ENCODE peak calls at places on chromosome 10, in ten cellular contexts. One of them, this sample, is unnamed.

GRCh38 chr10:102773986-102774385 is 30.2 kb downstream of the WBP1L start:
- DNase-seq in PC-3: no peak
- DNase-seq in T-helper 9 cell: no peak
- DNase-seq in effector CD4-positive, alpha-beta T cell: no peak
- DNase-seq in mammary epithelial cell: no peak
- DNase-seq in endodermal cell: no peak
- DNase-seq in stimulated activated CD8-positive, alpha-beta memory T cell treated with anti-CD3 and anti-CD28 coated beads, Interleukin-12 subunit alpha, Interleukin-12 subunit beta, amount 100 ng/mL, for 4 hours: no peak
- DNase-seq in effector memory CD4-positive, alpha-beta T cell: no peak
- DNase-seq in HS-5: no peak
- DNase-seq in fibroblast of lung: peak
- DNase-seq in this sample: no peak

GRCh38 chr10:43892062-43892765 is 243.5 kb upstream of the ZNF32 start:
- DNase-seq in fibroblast of lung: peak
- DNase-seq in stimulated activated CD8-positive, alpha-beta memory T cell treated with anti-CD3 and anti-CD28 coated beads, Interleukin-12 subunit alpha, Interleukin-12 subunit beta, amount 100 ng/mL, for 4 hours: no peak
- DNase-seq in effector memory CD4-positive, alpha-beta T cell: no peak
- DNase-seq in mammary epithelial cell: peak
- DNase-seq in PC-3: peak
- DNase-seq in T-helper 9 cell: no peak
- DNase-seq in endodermal cell: no peak
- DNase-seq in effector CD4-positive, alpha-beta T cell: no peak
- DNase-seq in HS-5: no peak
- DNase-seq in this sample: peak

GRCh38 chr10:114393482-114393881 is 10.8 kb downstream of the AFAP1L2 start:
- DNase-seq in fibroblast of lung: peak
- DNase-seq in T-helper 9 cell: no peak
- DNase-seq in effector CD4-positive, alpha-beta T cell: no peak
- DNase-seq in HS-5: no peak
- DNase-seq in stimulated activated CD8-positive, alpha-beta memory T cell treated with anti-CD3 and anti-CD28 coated beads, Interleukin-12 subunit alpha, Interleukin-12 subunit beta, amount 100 ng/mL, for 4 hours: no peak
- DNase-seq in endodermal cell: no peak
- DNase-seq in PC-3: peak
- DNase-seq in effector memory CD4-positive, alpha-beta T cell: no peak
- DNase-seq in mammary epithelial cell: peak
- DNase-seq in this sample: no peak

GRCh38 chr10:76251773-76252617 is 820.6 kb downstream of the LRMDA start:
- DNase-seq in effector CD4-positive, alpha-beta T cell: no peak
- DNase-seq in effector memory CD4-positive, alpha-beta T cell: no peak
- DNase-seq in HS-5: no peak
- DNase-seq in endodermal cell: no peak
- DNase-seq in T-helper 9 cell: no peak
- DNase-seq in PC-3: no peak
- DNase-seq in mammary epithelial cell: no peak
- DNase-seq in fibroblast of lung: peak
- DNase-seq in stimulated activated CD8-positive, alpha-beta memory T cell treated with anti-CD3 and anti-CD28 coated beads, Interleukin-12 subunit alpha, Interleukin-12 subunit beta, amount 100 ng/mL, for 4 hours: no peak
- DNase-seq in this sample: no peak

GRCh38 chr10:118310822-118311221 is 31.3 kb downstream of the FAM204A start:
- DNase-seq in T-helper 9 cell: no peak
- DNase-seq in effector CD4-positive, alpha-beta T cell: no peak
- DNase-seq in effector memory CD4-positive, alpha-beta T cell: no peak
- DNase-seq in stimulated activated CD8-positive, alpha-beta memory T cell treated with anti-CD3 and anti-CD28 coated beads, Interleukin-12 subunit alpha, Interleukin-12 subunit beta, amount 100 ng/mL, for 4 hours: no peak
- DNase-seq in HS-5: no peak
- DNase-seq in mammary epithelial cell: no peak
- DNase-seq in endodermal cell: no peak
- DNase-seq in PC-3: peak
- DNase-seq in fibroblast of lung: no peak
- DNase-seq in this sample: no peak

GRCh38 chr10:111856631-111857030 is 326.9 kb downstream of the GPAM start:
- DNase-seq in fibroblast of lung: no peak
- DNase-seq in endodermal cell: no peak
- DNase-seq in stimulated activated CD8-positive, alpha-beta memory T cell treated with anti-CD3 and anti-CD28 coated beads, Interleukin-12 subunit alpha, Interleukin-12 subunit beta, amount 100 ng/mL, for 4 hours: no peak
- DNase-seq in effector CD4-positive, alpha-beta T cell: no peak
- DNase-seq in T-helper 9 cell: no peak
- DNase-seq in HS-5: no peak
- DNase-seq in PC-3: peak
- DNase-seq in effector memory CD4-positive, alpha-beta T cell: no peak
- DNase-seq in mammary epithelial cell: no peak
- DNase-seq in this sample: peak

GRCh38 chr10:117646718-117647117 is 104.2 kb downstream of the EMX2 start:
- DNase-seq in stimulated activated CD8-positive, alpha-beta memory T cell treated with anti-CD3 and anti-CD28 coated beads, Interleukin-12 subunit alpha, Interleukin-12 subunit beta, amount 100 ng/mL, for 4 hours: no peak
- DNase-seq in HS-5: no peak
- DNase-seq in T-helper 9 cell: no peak
- DNase-seq in endodermal cell: no peak
- DNase-seq in PC-3: no peak
- DNase-seq in mammary epithelial cell: no peak
- DNase-seq in effector CD4-positive, alpha-beta T cell: no peak
- DNase-seq in effector memory CD4-positive, alpha-beta T cell: no peak
- DNase-seq in fibroblast of lung: no peak
- DNase-seq in this sample: no peak

GRCh38 chr10:133537551-133538545 is 10.7 kb downstream of the CYP2E1 start:
- DNase-seq in mammary epithelial cell: peak
- DNase-seq in effector CD4-positive, alpha-beta T cell: no peak
- DNase-seq in endodermal cell: no peak
- DNase-seq in T-helper 9 cell: no peak
- DNase-seq in fibroblast of lung: no peak
- DNase-seq in effector memory CD4-positive, alpha-beta T cell: no peak
- DNase-seq in stimulated activated CD8-positive, alpha-beta memory T cell treated with anti-CD3 and anti-CD28 coated beads, Interleukin-12 subunit alpha, Interleukin-12 subunit beta, amount 100 ng/mL, for 4 hours: no peak
- DNase-seq in PC-3: peak
- DNase-seq in HS-5: no peak
- DNase-seq in this sample: no peak

GRCh38 chr10:124674768-124675222 is 69.4 kb downstream of the FAM53B start:
- DNase-seq in effector CD4-positive, alpha-beta T cell: no peak
- DNase-seq in endodermal cell: no peak
- DNase-seq in mammary epithelial cell: no peak
- DNase-seq in fibroblast of lung: no peak
- DNase-seq in stimulated activated CD8-positive, alpha-beta memory T cell treated with anti-CD3 and anti-CD28 coated beads, Interleukin-12 subunit alpha, Interleukin-12 subunit beta, amount 100 ng/mL, for 4 hours: no peak
- DNase-seq in PC-3: no peak
- DNase-seq in HS-5: no peak
- DNase-seq in effector memory CD4-positive, alpha-beta T cell: no peak
- DNase-seq in T-helper 9 cell: no peak
- DNase-seq in this sample: no peak

GRCh38 chr10:78634835-78635234 is 433.9 kb upstream of the ZMIZ1 start:
- DNase-seq in PC-3: no peak
- DNase-seq in HS-5: no peak
- DNase-seq in effector memory CD4-positive, alpha-beta T cell: no peak
- DNase-seq in mammary epithelial cell: no peak
- DNase-seq in stimulated activated CD8-positive, alpha-beta memory T cell treated with anti-CD3 and anti-CD28 coated beads, Interleukin-12 subunit alpha, Interleukin-12 subunit beta, amount 100 ng/mL, for 4 hours: no peak
- DNase-seq in effector CD4-positive, alpha-beta T cell: no peak
- DNase-seq in fibroblast of lung: peak
- DNase-seq in endodermal cell: no peak
- DNase-seq in T-helper 9 cell: no peak
- DNase-seq in this sample: no peak

GRCh38 chr10:18523025-18523424 is 128.4 kb downstream of the NSUN6 start:
- DNase-seq in effector CD4-positive, alpha-beta T cell: no peak
- DNase-seq in endodermal cell: no peak
- DNase-seq in fibroblast of lung: peak
- DNase-seq in effector memory CD4-positive, alpha-beta T cell: no peak
- DNase-seq in mammary epithelial cell: peak
- DNase-seq in stimulated activated CD8-positive, alpha-beta memory T cell treated with anti-CD3 and anti-CD28 coated beads, Interleukin-12 subunit alpha, Interleukin-12 subunit beta, amount 100 ng/mL, for 4 hours: no peak
- DNase-seq in T-helper 9 cell: no peak
- DNase-seq in PC-3: no peak
- DNase-seq in HS-5: no peak
- DNase-seq in this sample: peak

GRCh38 chr10:100697070-100697469 is 48.3 kb upstream of the PAX2 start:
- DNase-seq in mammary epithelial cell: peak
- DNase-seq in endodermal cell: no peak
- DNase-seq in effector memory CD4-positive, alpha-beta T cell: no peak
- DNase-seq in T-helper 9 cell: no peak
- DNase-seq in fibroblast of lung: peak
- DNase-seq in stimulated activated CD8-positive, alpha-beta memory T cell treated with anti-CD3 and anti-CD28 coated beads, Interleukin-12 subunit alpha, Interleukin-12 subunit beta, amount 100 ng/mL, for 4 hours: no peak
- DNase-seq in HS-5: peak
- DNase-seq in effector CD4-positive, alpha-beta T cell: no peak
- DNase-seq in PC-3: peak
- DNase-seq in this sample: peak

GRCh38 chr10:22253578-22253882 is 35.7 kb upstream of the EBLN1 start:
- DNase-seq in fibroblast of lung: no peak
- DNase-seq in effector memory CD4-positive, alpha-beta T cell: peak
- DNase-seq in endodermal cell: no peak
- DNase-seq in mammary epithelial cell: no peak
- DNase-seq in T-helper 9 cell: peak
- DNase-seq in PC-3: no peak
- DNase-seq in stimulated activated CD8-positive, alpha-beta memory T cell treated with anti-CD3 and anti-CD28 coated beads, Interleukin-12 subunit alpha, Interleukin-12 subunit beta, amount 100 ng/mL, for 4 hours: peak
- DNase-seq in HS-5: no peak
- DNase-seq in effector CD4-positive, alpha-beta T cell: peak
- DNase-seq in this sample: no peak

GRCh38 chr10:97584798-97585438 is 729 bp downstream of the HOGA1 start:
- DNase-seq in fibroblast of lung: no peak
- DNase-seq in stimulated activated CD8-positive, alpha-beta memory T cell treated with anti-CD3 and anti-CD28 coated beads, Interleukin-12 subunit alpha, Interleukin-12 subunit beta, amount 100 ng/mL, for 4 hours: no peak
- DNase-seq in effector memory CD4-positive, alpha-beta T cell: no peak
- DNase-seq in HS-5: no peak
- DNase-seq in T-helper 9 cell: no peak
- DNase-seq in effector CD4-positive, alpha-beta T cell: no peak
- DNase-seq in PC-3: no peak
- DNase-seq in mammary epithelial cell: no peak
- DNase-seq in endodermal cell: no peak
- DNase-seq in this sample: no peak

GRCh38 chr10:112548535-112549276 is 101.7 kb downstream of the VTI1A start:
- DNase-seq in HS-5: no peak
- DNase-seq in effector CD4-positive, alpha-beta T cell: no peak
- DNase-seq in effector memory CD4-positive, alpha-beta T cell: no peak
- DNase-seq in mammary epithelial cell: no peak
- DNase-seq in endodermal cell: no peak
- DNase-seq in fibroblast of lung: no peak
- DNase-seq in PC-3: no peak
- DNase-seq in stimulated activated CD8-positive, alpha-beta memory T cell treated with anti-CD3 and anti-CD28 coated beads, Interleukin-12 subunit alpha, Interleukin-12 subunit beta, amount 100 ng/mL, for 4 hours: no peak
- DNase-seq in T-helper 9 cell: no peak
- DNase-seq in this sample: no peak

GRCh38 chr10:30822693-30823465 is 193.3 kb upstream of the LYZL2 start:
- DNase-seq in mammary epithelial cell: no peak
- DNase-seq in HS-5: no peak
- DNase-seq in effector memory CD4-positive, alpha-beta T cell: no peak
- DNase-seq in T-helper 9 cell: no peak
- DNase-seq in endodermal cell: no peak
- DNase-seq in fibroblast of lung: no peak
- DNase-seq in effector CD4-positive, alpha-beta T cell: no peak
- DNase-seq in stimulated activated CD8-positive, alpha-beta memory T cell treated with anti-CD3 and anti-CD28 coated beads, Interleukin-12 subunit alpha, Interleukin-12 subunit beta, amount 100 ng/mL, for 4 hours: no peak
- DNase-seq in PC-3: no peak
- DNase-seq in this sample: no peak